ENCODE peak calls at places on chromosomes 6 and 20, in five cellular contexts. O, Z, E, N and C are unnamed samples.
A peak's percentile ranks its signal among the peaks of the same experiment; 100 is the strongest.

GRCh38 chr6:118372413-118372812 is 175.7 kb upstream of the PLN start:
- DNase-seq in E (peak; percentile 62), Z (no peak), N (no peak), O (no peak), C (no peak)

GRCh38 chr6:20657274-20657800 is 123.1 kb downstream of the CDKAL1 start:
- DNase-seq in O (no peak), N (no peak), E (no peak), Z (no peak), C (no peak)

GRCh38 chr20:17895641-17896246 is 72.8 kb downstream of the SNX5 start:
- DNase-seq in O (no peak), Z (peak; percentile 69), E (peak; percentile 70), N (peak; percentile 55), C (peak; percentile 81)

GRCh38 chr6:44076366-44077200 is 50.7 kb downstream of the MRPL14 start:
- DNase-seq in E (no peak), O (no peak), Z (no peak), N (no peak), C (peak; percentile 52)

GRCh38 chr6:53359088-53359842 is 10.5 kb upstream of the ELOVL5 start:
- DNase-seq in N (peak; percentile 96), Z (peak; percentile 93), E (peak; percentile 91), O (peak; percentile 97), C (peak; percentile 91)

GRCh38 chr6:25641940-25642666 is 9.9 kb upstream of the SCGN start:
- DNase-seq in O (no peak), N (no peak), Z (no peak), E (no peak), C (no peak)

GRCh38 chr6:2166717-2167116 is 78.7 kb downstream of the GMDS start:
- DNase-seq in Z (no peak), E (peak; percentile 43), O (no peak), N (no peak), C (no peak)

GRCh38 chr20:33812673-33813462 is 1.7 kb downstream of the CHMP4B start:
- DNase-seq in O (no peak), E (no peak), Z (no peak), N (no peak), C (no peak)

GRCh38 chr6:169859978-169860703 is 108.7 kb downstream of the ERMARD start:
- DNase-seq in O (peak; percentile 39), N (no peak), Z (peak; percentile 1), E (no peak), C (no peak)

GRCh38 chr6:44732243-44732642 is 344.7 kb downstream of the CDC5L start:
- DNase-seq in Z (no peak), E (no peak), O (no peak), N (no peak), C (no peak)

GRCh38 chr20:17519606-17520285 is 11.4 kb downstream of the BFSP1 start:
- DNase-seq in N (no peak), E (no peak), O (no peak), Z (no peak), C (no peak)

GRCh38 chr6:10412948-10413849 is 1.7 kb downstream of the TFAP2A start:
- DNase-seq in E (no peak), O (peak; percentile 55), N (no peak), Z (peak; percentile 90), C (no peak)

GRCh38 chr6:35897486-35897885 is 23.4 kb downstream of the SRPK1 start:
- DNase-seq in E (no peak), Z (no peak), O (no peak), N (no peak), C (no peak)

GRCh38 chr6:54516331-54516730 is 208.1 kb downstream of the TINAG start:
- DNase-seq in N (no peak), O (no peak), Z (no peak), E (no peak), C (no peak)

GRCh38 chr20:288956-289692 is 1.4 kb downstream of the C20orf96 start:
- DNase-seq in N (no peak), O (no peak), E (no peak), Z (no peak), C (no peak)

GRCh38 chr6:22248513-22249308 is 48.1 kb downstream of the PRL start:
- DNase-seq in Z (no peak), N (no peak), E (peak; percentile 83), O (no peak), C (no peak)

GRCh38 chr6:12137480-12137879 is 125.4 kb downstream of the HIVEP1 start:
- DNase-seq in Z (no peak), O (peak; percentile 64), E (peak; percentile 85), N (peak; percentile 44), C (peak; percentile 27)

GRCh38 chr6:4017058-4017457 is 61.9 kb downstream of the FAM217A start:
- DNase-seq in N (no peak), O (no peak), Z (no peak), E (no peak), C (no peak)

GRCh38 chr6:40582892-40583291 is 4.3 kb downstream of the LRFN2 start:
- DNase-seq in Z (no peak), E (no peak), O (no peak), N (no peak), C (no peak)

GRCh38 chr6:106670236-106670635 is 40.9 kb downstream of the QRSL1 start:
- DNase-seq in N (no peak), E (no peak), O (no peak), Z (no peak), C (no peak)

GRCh38 chr6:144559865-144560603 is 274.9 kb downstream of the UTRN start:
- DNase-seq in Z (no peak), E (peak; percentile 38), N (no peak), O (peak; percentile 56), C (no peak)

GRCh38 chr6:7235712-7236311 is 77.2 kb downstream of the SSR1 start:
- DNase-seq in E (no peak), O (no peak), N (no peak), Z (peak; percentile 75), C (no peak)

GRCh38 chr6:79455446-79455845 is 81.8 kb downstream of the LCA5 start:
- DNase-seq in N (no peak), E (no peak), O (no peak), Z (no peak), C (no peak)

GRCh38 chr6:79446006-79446405 is 91.2 kb downstream of the LCA5 start:
- DNase-seq in E (no peak), O (no peak), N (no peak), Z (no peak), C (no peak)

GRCh38 chr6:79453558-79454042 is 83.6 kb downstream of the LCA5 start:
- DNase-seq in N (no peak), Z (peak; percentile 69), O (no peak), E (no peak), C (no peak)

GRCh38 chr6:79450984-79451383 is 86.2 kb downstream of the LCA5 start:
- DNase-seq in Z (no peak), N (no peak), E (no peak), O (no peak), C (no peak)
- H3K27ac ChIP-seq in Z (no peak overlapping the region), N (no peak overlapping the region), E (no peak overlapping the region), O (no peak overlapping the region), C (no peak overlapping the region)

GRCh38 chr20:49328790-49329189 is 50.9 kb upstream of the ZNFX1 start:
- DNase-seq in N (no peak), E (no peak), O (no peak), Z (no peak), C (no peak)

GRCh38 chr20:49330701-49331614 is 53.1 kb upstream of the ZNFX1 start:
- DNase-seq in E (no peak), N (no peak), Z (no peak), O (no peak), C (no peak)

GRCh38 chr20:49323622-49324238 is 45.9 kb upstream of the ZNFX1 start:
- DNase-seq in N (peak; percentile 32), E (peak; percentile 74), Z (no peak), O (no peak), C (no peak)

GRCh38 chr20:49324306-49324705 is 46.4 kb upstream of the ZNFX1 start:
- DNase-seq in N (no peak), O (no peak), Z (no peak), E (no peak), C (no peak)

DNA sequence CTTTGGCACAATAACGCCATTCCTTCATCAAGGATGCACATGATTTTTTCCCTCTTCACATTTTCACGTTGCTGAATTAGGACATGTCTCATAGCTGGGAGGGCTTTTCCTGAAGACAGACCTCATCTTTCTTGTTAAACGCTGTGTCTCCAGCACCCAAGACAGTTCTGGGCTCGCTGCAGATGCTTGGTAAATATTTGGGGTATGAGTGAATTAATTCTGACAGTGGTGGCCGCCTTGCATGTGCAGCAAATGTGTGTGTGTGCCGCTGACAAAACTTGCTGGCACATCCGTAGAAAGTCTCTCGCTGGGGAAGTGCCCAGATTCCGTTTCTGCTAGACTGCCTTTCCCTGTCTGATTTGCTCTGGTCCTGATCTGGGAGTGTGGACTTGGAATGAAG is 48.1 kb upstream of the ZNFX1 start:
- DNase-seq in E (peak; percentile 16), Z (no peak), N (no peak), O (no peak), C (no peak)
- H3K27ac ChIP-seq in E (no peak overlapping the region), Z (no peak overlapping the region), N (no peak overlapping the region), O (no peak overlapping the region), C (peak overlapping the region; percentile 33)

GRCh38 chr20:12173333-12173732 is 255.6 kb downstream of the BTBD3 start:
- DNase-seq in Z (no peak), N (no peak), O (no peak), E (peak; percentile 5), C (no peak)
- H3K27ac ChIP-seq in Z (no peak overlapping the region), N (no peak overlapping the region), O (no peak overlapping the region), E (no peak overlapping the region), C (no peak overlapping the region)

GRCh38 chr6:125850361-125850760 is 59.6 kb downstream of the NCOA7 start:
- DNase-seq in O (no peak), N (no peak), Z (no peak), E (no peak), C (no peak)

GRCh38 chr6:125854355-125854754 is 63.6 kb downstream of the NCOA7 start:
- DNase-seq in E (no peak), Z (no peak), O (no peak), N (no peak), C (no peak)

GRCh38 chr6:125853740-125854139 is 63.0 kb downstream of the NCOA7 start:
- DNase-seq in Z (no peak), N (no peak), O (no peak), E (no peak), C (no peak)

GRCh38 chr6:125853168-125853567 is 62.4 kb downstream of the NCOA7 start:
- DNase-seq in O (no peak), E (no peak), N (no peak), Z (no peak), C (no peak)

GRCh38 chr6:125852587-125852986 is 61.8 kb downstream of the NCOA7 start:
- DNase-seq in E (no peak), N (no peak), Z (no peak), O (no peak), C (no peak)
- H3K27ac ChIP-seq in E (no peak overlapping the region), N (no peak overlapping the region), Z (no peak overlapping the region), O (no peak overlapping the region), C (no peak overlapping the region)